ENCODE peak calls at places on chromosomes 5 and 9, in eight cellular contexts. One of them, this sample, is unnamed.
A peak's percentile ranks its signal among the peaks of the same experiment; 100 is the strongest.

GRCh38 chr5:126921471-126922091 is 108.8 kb downstream of the MARCHF3 start:
- DNase-seq in A549: no peak
- DNase-seq in K562: peak; percentile 37
- DNase-seq in AG04450: no peak
- DNase-seq in transverse colon: no peak
- DNase-seq in tibial nerve: no peak
- DNase-seq in H9: no peak
- DNase-seq in uterus: no peak
- DNase-seq in this sample: no peak

GRCh38 chr5:120684213-120684612 is 220.1 kb downstream of the PRR16 start:
- DNase-seq in K562: no peak
- DNase-seq in tibial nerve: no peak
- DNase-seq in uterus: no peak
- DNase-seq in AG04450: no peak
- DNase-seq in A549: no peak
- DNase-seq in H9: no peak
- DNase-seq in transverse colon: no peak
- DNase-seq in this sample: peak; percentile 8

GRCh38 chr5:73028991-73029540 is 73.2 kb downstream of the FCHO2 start:
- DNase-seq in K562: no peak
- DNase-seq in H9: no peak
- DNase-seq in AG04450: no peak
- DNase-seq in uterus: no peak
- DNase-seq in A549: no peak
- DNase-seq in transverse colon: no peak
- DNase-seq in tibial nerve: no peak
- DNase-seq in this sample: no peak

GRCh38 chr5:11346336-11346735 is 557.9 kb downstream of the CTNND2 start:
- DNase-seq in uterus: no peak
- DNase-seq in A549: no peak
- DNase-seq in AG04450: no peak
- DNase-seq in H9: peak; percentile 82
- DNase-seq in K562: no peak
- DNase-seq in transverse colon: no peak
- DNase-seq in tibial nerve: no peak
- DNase-seq in this sample: no peak

GRCh38 chr5:60583598-60583997 is 116.4 kb downstream of the DEPDC1B start:
- DNase-seq in transverse colon: no peak
- DNase-seq in tibial nerve: no peak
- DNase-seq in H9: no peak
- DNase-seq in uterus: no peak
- DNase-seq in A549: no peak
- DNase-seq in K562: no peak
- DNase-seq in AG04450: no peak
- DNase-seq in this sample: no peak

GRCh38 chr5:151023651-151024050 is 3.3 kb downstream of the GPX3 start:
- DNase-seq in transverse colon: peak; percentile 64
- DNase-seq in AG04450: no peak
- DNase-seq in tibial nerve: no peak
- DNase-seq in H9: no peak
- DNase-seq in K562: peak; percentile 23
- DNase-seq in A549: no peak
- DNase-seq in uterus: peak; percentile 69
- DNase-seq in this sample: no peak

GRCh38 chr5:140182803-140183367 is 7.9 kb downstream of the CYSTM1 start:
- DNase-seq in AG04450: no peak
- DNase-seq in A549: no peak
- DNase-seq in tibial nerve: no peak
- DNase-seq in uterus: no peak
- DNase-seq in K562: peak; percentile 44
- DNase-seq in H9: peak; percentile 39
- DNase-seq in transverse colon: peak; percentile 54
- DNase-seq in this sample: peak; percentile 29

GRCh38 chr9:106862115-106862945 is 636 bp upstream of the ZNF462 start:
- DNase-seq in transverse colon: peak; percentile 52
- DNase-seq in AG04450: no peak
- DNase-seq in tibial nerve: peak; percentile 15
- DNase-seq in K562: no peak
- DNase-seq in A549: peak; percentile 43
- DNase-seq in H9: peak; percentile 74
- DNase-seq in uterus: peak; percentile 61
- DNase-seq in this sample: peak; percentile 69

GRCh38 chr5:131525805-131526204 is 109.2 kb downstream of the RAPGEF6 start:
- DNase-seq in transverse colon: no peak
- DNase-seq in K562: no peak
- DNase-seq in AG04450: no peak
- DNase-seq in A549: no peak
- DNase-seq in H9: no peak
- DNase-seq in tibial nerve: no peak
- DNase-seq in uterus: no peak
- DNase-seq in this sample: no peak

GRCh38 chr9:117746263-117746662 is 42.1 kb downstream of the TLR4 start:
- DNase-seq in A549: no peak
- DNase-seq in K562: no peak
- DNase-seq in AG04450: no peak
- DNase-seq in uterus: no peak
- DNase-seq in transverse colon: no peak
- DNase-seq in H9: no peak
- DNase-seq in tibial nerve: no peak
- DNase-seq in this sample: no peak

GRCh38 chr5:176818391-176819098 is 8.2 kb downstream of the UNC5A start:
- DNase-seq in K562: no peak
- DNase-seq in A549: peak; percentile 32
- DNase-seq in transverse colon: no peak
- DNase-seq in AG04450: no peak
- DNase-seq in uterus: no peak
- DNase-seq in tibial nerve: no peak
- DNase-seq in H9: peak; percentile 57
- DNase-seq in this sample: no peak

DNA sequence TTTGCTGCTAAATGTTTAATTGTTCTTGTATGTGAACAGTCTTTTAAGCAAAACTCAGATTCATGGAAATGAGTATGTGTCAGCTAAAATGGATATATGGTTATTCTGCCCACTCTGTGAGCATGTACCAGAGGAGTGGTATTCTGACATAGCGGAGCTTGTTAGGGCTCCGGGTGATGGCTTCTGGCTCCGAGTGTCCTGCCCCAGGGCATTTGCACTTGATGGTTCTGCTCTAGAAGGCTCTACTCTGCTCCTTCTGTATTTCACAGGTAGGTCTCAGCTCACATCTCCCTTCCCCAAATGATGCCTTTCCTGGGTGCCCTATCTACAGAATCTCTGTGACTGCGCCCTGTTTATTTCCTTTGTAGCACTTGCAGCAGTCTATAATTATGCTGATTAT is 113.3 kb downstream of the ARHGAP26 start:
- DNase-seq in tibial nerve: no peak
- DNase-seq in K562: no peak
- DNase-seq in AG04450: no peak
- DNase-seq in transverse colon: no peak
- DNase-seq in H9: no peak
- DNase-seq in A549: no peak
- DNase-seq in uterus: no peak
- DNase-seq in this sample: no peak
- H3K27ac ChIP-seq in tibial nerve: no peak overlapping the region
- H3K27ac ChIP-seq in K562: no peak overlapping the region
- H3K27ac ChIP-seq in AG04450: no peak overlapping the region
- H3K27ac ChIP-seq in transverse colon: no peak overlapping the region
- H3K27ac ChIP-seq in H9: no peak overlapping the region
- H3K27ac ChIP-seq in A549: no peak overlapping the region
- H3K27ac ChIP-seq in uterus: peak overlapping the region; percentile 37
- H3K27ac ChIP-seq in this sample: no peak overlapping the region

GRCh38 chr5:95611396-95611795 is 8.5 kb upstream of the GPR150 start:
- DNase-seq in A549: no peak
- DNase-seq in uterus: no peak
- DNase-seq in tibial nerve: no peak
- DNase-seq in K562: no peak
- DNase-seq in AG04450: no peak
- DNase-seq in H9: no peak
- DNase-seq in transverse colon: no peak
- DNase-seq in this sample: no peak
- TF ChIP-seq CTCF in A549: no peak
- TF ChIP-seq CTCF in uterus: no peak
- TF ChIP-seq CTCF in tibial nerve: no peak
- TF ChIP-seq CTCF in K562: no peak
- TF ChIP-seq CTCF in AG04450: no peak
- TF ChIP-seq CTCF in H9: no peak
- TF ChIP-seq CTCF in transverse colon: no peak
- TF ChIP-seq CTCF in this sample: no peak

DNA sequence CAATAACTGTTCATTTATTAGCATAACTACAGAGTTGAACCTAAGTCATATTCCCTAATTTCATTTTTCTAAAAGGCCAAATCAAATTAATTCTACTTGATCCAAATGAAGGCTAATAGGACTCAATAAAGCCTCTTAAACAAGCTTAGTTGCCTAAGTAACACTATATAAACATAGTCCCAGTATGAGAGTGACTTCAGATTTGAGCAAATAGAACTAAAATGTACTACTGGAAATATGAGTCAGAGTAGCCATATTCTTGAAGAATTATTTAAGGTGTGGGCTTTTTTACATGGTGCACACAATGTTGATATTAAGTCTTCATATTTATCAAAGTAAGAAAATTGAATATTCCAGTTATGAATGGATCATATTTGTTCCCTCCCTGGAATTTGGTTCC is 872.3 kb downstream of the MAT2B start:
- DNase-seq in H9: no peak
- DNase-seq in A549: no peak
- DNase-seq in K562: no peak
- DNase-seq in uterus: no peak
- DNase-seq in transverse colon: no peak
- DNase-seq in tibial nerve: no peak
- DNase-seq in AG04450: no peak
- DNase-seq in this sample: no peak
- H3K9me3 ChIP-seq in H9: no peaks in the 10 kb centered on the region
- H3K9me3 ChIP-seq in A549: no peaks in the 10 kb centered on the region
- H3K9me3 ChIP-seq in K562: peaks cover 2% of the 10 kb centered on the region
- H3K9me3 ChIP-seq in uterus: no peaks in the 10 kb centered on the region
- H3K9me3 ChIP-seq in transverse colon: peaks cover 2% of the 10 kb centered on the region
- H3K9me3 ChIP-seq in tibial nerve: no peaks in the 10 kb centered on the region
- H3K9me3 ChIP-seq in AG04450: no peaks in the 10 kb centered on the region
- H3K9me3 ChIP-seq in this sample: no peaks in the 10 kb centered on the region

DNA sequence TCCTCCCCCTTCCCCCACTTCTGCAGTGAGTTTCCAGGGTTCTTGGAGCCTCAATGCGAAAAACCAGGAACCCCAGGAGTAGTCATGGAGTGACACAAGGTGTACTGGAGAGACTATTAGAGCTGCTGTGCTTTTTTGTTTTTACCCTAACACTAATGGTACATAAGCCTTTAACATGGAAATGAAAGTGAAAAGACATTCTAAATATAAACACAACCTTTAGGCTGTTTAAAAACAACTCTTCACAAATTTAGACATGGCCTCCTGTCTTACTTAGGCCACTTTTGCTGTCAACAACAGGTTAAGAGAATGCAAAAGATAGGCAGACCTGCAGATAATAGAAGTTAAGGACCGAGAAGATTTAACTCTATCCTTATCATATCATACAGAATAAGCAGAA is 232.2 kb downstream of the DENND1A start:
- DNase-seq in tibial nerve: no peak
- DNase-seq in transverse colon: no peak
- DNase-seq in uterus: no peak
- DNase-seq in AG04450: no peak
- DNase-seq in K562: no peak
- DNase-seq in A549: no peak
- DNase-seq in H9: no peak
- DNase-seq in this sample: no peak
- H3K27ac ChIP-seq in tibial nerve: no peak overlapping the region
- H3K27ac ChIP-seq in transverse colon: no peak overlapping the region
- H3K27ac ChIP-seq in uterus: no peak overlapping the region
- H3K27ac ChIP-seq in AG04450: no peak overlapping the region
- H3K27ac ChIP-seq in K562: no peak overlapping the region
- H3K27ac ChIP-seq in A549: no peak overlapping the region
- H3K27ac ChIP-seq in H9: no peak overlapping the region
- H3K27ac ChIP-seq in this sample: no peak overlapping the region

GRCh38 chr5:141223112-141223783 is at the start of gene PCDHB14:
- DNase-seq in H9: peak; percentile 70
- DNase-seq in transverse colon: no peak
- DNase-seq in A549: peak; percentile 36
- DNase-seq in tibial nerve: no peak
- DNase-seq in AG04450: no peak
- DNase-seq in uterus: no peak
- DNase-seq in K562: peak; percentile 18
- DNase-seq in this sample: peak; percentile 47
- TF ChIP-seq CTCF in H9: peak; percentile 79
- TF ChIP-seq CTCF in transverse colon: no peak
- TF ChIP-seq CTCF in A549: peak; percentile 32
- TF ChIP-seq CTCF in tibial nerve: no peak
- TF ChIP-seq CTCF in AG04450: no peak
- TF ChIP-seq CTCF in uterus: no peak
- TF ChIP-seq CTCF in K562: peak; percentile 34
- TF ChIP-seq CTCF in this sample: peak; percentile 47

DNA sequence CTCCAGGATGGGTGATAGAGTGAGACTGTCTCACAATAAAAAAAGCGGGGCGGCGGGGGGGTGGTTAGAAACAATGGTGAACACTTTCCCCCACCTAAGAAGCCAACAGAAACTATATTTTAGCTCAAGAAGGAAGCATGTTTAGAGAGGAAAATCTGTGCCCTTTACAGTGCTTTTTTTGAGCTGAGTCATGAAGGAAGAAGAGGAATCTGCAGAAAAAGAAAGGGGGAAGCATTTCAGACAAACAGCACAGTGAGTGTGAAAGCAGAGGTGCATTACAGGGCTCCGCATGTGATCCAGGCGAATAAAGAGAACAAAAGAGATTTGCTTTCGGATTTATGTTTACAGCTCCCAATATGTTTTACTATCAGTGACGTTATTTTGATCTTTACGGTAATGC is 1504.6 kb upstream of the WWC1 start:
- DNase-seq in K562: no peak
- DNase-seq in transverse colon: no peak
- DNase-seq in A549: no peak
- DNase-seq in tibial nerve: no peak
- DNase-seq in uterus: no peak
- DNase-seq in AG04450: no peak
- DNase-seq in H9: no peak
- DNase-seq in this sample: no peak
- H3K9me3 ChIP-seq in K562: no peaks in the 10 kb centered on the region
- H3K9me3 ChIP-seq in transverse colon: no peaks in the 10 kb centered on the region
- H3K9me3 ChIP-seq in A549: no peaks in the 10 kb centered on the region
- H3K9me3 ChIP-seq in tibial nerve: no peaks in the 10 kb centered on the region
- H3K9me3 ChIP-seq in uterus: no peaks in the 10 kb centered on the region
- H3K9me3 ChIP-seq in AG04450: peaks cover 35% of the 10 kb centered on the region
- H3K9me3 ChIP-seq in H9: no peaks in the 10 kb centered on the region
- H3K9me3 ChIP-seq in this sample: peaks cover 3% of the 10 kb centered on the region

This sample was measured in WERI-Rb-1.